ENCODE peak calls at places on chromosomes 11 and 22, in eight cellular contexts. P is coronary artery, G is HCT116, W is thoracic aorta, S is hepatocyte, I is BE2C, F is tibial nerve, A is upper lobe of right lung. J is an unnamed sample.

GRCh38 chr11:11268119-11268518 is 84.9 kb downstream of the CSNK2A3 start:
- DNase-seq in P (no peak), G (no peak), W (no peak), S (no peak), I (no peak), F (no peak), A (no peak), J (no peak)

GRCh38 chr11:93000511-93001476 is 31.3 kb downstream of the MTNR1B start:
- DNase-seq in P (no peak), G (peak), W (no peak), S (no peak), I (peak), F (no peak), A (no peak), J (peak)

GRCh38 chr22:45503071-45503815 is 560 bp downstream of the FBLN1 start:
- DNase-seq in P (no peak), G (no peak), W (no peak), S (no peak), I (no peak), F (no peak), A (no peak), J (no peak)

GRCh38 chr22:39630721-39631120 is 60.2 kb downstream of the CACNA1I start:
- DNase-seq in P (no peak), G (no peak), W (no peak), S (no peak), I (no peak), F (no peak), A (no peak), J (no peak)

GRCh38 chr11:129283141-129283540 is 91.0 kb upstream of the ARHGAP32 start:
- DNase-seq in P (no peak), G (peak), W (no peak), S (peak), I (no peak), F (no peak), A (no peak), J (no peak)

GRCh38 chr22:48121984-48122383 is 1359.5 kb downstream of the TBC1D22A start:
- DNase-seq in P (no peak), G (no peak), W (no peak), S (no peak), I (no peak), F (no peak), A (no peak), J (no peak)

GRCh38 chr11:36265793-36266628 is 23.2 kb downstream of the COMMD9 start:
- DNase-seq in P (no peak), G (peak), W (no peak), S (peak), I (peak), F (peak), A (peak), J (peak)

GRCh38 chr11:11472096-11472495 is 119.0 kb upstream of the CSNK2A3 start:
- DNase-seq in P (no peak), G (no peak), W (no peak), S (no peak), I (peak), F (no peak), A (no peak), J (no peak)

GRCh38 chr11:93216511-93217121 is 18.8 kb upstream of the SLC36A4 start:
- DNase-seq in P (no peak), G (no peak), W (no peak), S (no peak), I (no peak), F (no peak), A (no peak), J (no peak)

GRCh38 chr11:106304274-106304673 is 226.8 kb downstream of the AASDHPPT start:
- DNase-seq in P (no peak), G (no peak), W (no peak), S (no peak), I (no peak), F (no peak), A (no peak), J (peak)

GRCh38 chr22:29030016-29030617 is 31.5 kb downstream of the C22orf31 start:
- DNase-seq in P (no peak), G (peak), W (no peak), S (no peak), I (no peak), F (no peak), A (no peak), J (peak)

GRCh38 chr11:88100161-88100560 is 75.1 kb downstream of the RAB38 start:
- DNase-seq in P (no peak), G (no peak), W (no peak), S (no peak), I (no peak), F (no peak), A (no peak), J (peak)

GRCh38 chr11:101618691-101619090 is 34.9 kb upstream of the TRPC6 start:
- DNase-seq in P (no peak), G (no peak), W (no peak), S (no peak), I (no peak), F (no peak), A (no peak), J (peak)

GRCh38 chr22:46041642-46042041 is 64.7 kb upstream of the WNT7B start:
- DNase-seq in P (peak), G (no peak), W (no peak), S (no peak), I (no peak), F (no peak), A (no peak), J (no peak)

GRCh38 chr22:30609260-30610185 is 2.5 kb downstream of the TCN2 start:
- DNase-seq in P (no peak), G (no peak), W (no peak), S (peak), I (no peak), F (peak), A (no peak), J (peak)

GRCh38 chr11:103844327-103845215 is 191.9 kb upstream of the DDI1 start:
- DNase-seq in P (no peak), G (no peak), W (no peak), S (no peak), I (no peak), F (no peak), A (no peak), J (no peak)

GRCh38 chr11:10600570-10601248 is 32.2 kb upstream of the LYVE1 start:
- DNase-seq in P (no peak), G (no peak), W (no peak), S (no peak), I (no peak), F (no peak), A (no peak), J (no peak)

GRCh38 chr11:75499423-75500305 is 26.1 kb downstream of the GDPD5 start:
- DNase-seq in P (no peak), G (no peak), W (no peak), S (no peak), I (no peak), F (peak), A (no peak), J (peak)

GRCh38 chr11:18723991-18724390 is 2.0 kb downstream of the IGSF22 start:
- DNase-seq in P (no peak), G (no peak), W (no peak), S (no peak), I (no peak), F (no peak), A (no peak), J (no peak)

GRCh38 chr22:22890085-22890484 is 2.5 kb downstream of the IGLL5 start:
- DNase-seq in P (no peak), G (no peak), W (no peak), S (no peak), I (no peak), F (no peak), A (no peak), J (no peak)
- TF ChIP-seq CTCF in P (no peak), G (no peak), W (no peak), S (no peak), I (no peak), F (no peak), A (no peak), J (no peak)

GRCh38 chr11:46345131-46345597 is 2.1 kb upstream of the DGKZ start:
- DNase-seq in P (no peak), G (no peak), W (no peak), S (no peak), I (no peak), F (no peak), A (peak), J (no peak)
- H3K4me3 ChIP-seq in P (peak), G (no peak), W (peak), S (no peak), I (no peak), F (peak), A (peak), J (no peak)

GRCh38 chr11:46445887-46446286 is 54.3 kb upstream of the CHRM4 start:
- DNase-seq in P (no peak), G (no peak), W (no peak), S (no peak), I (no peak), F (no peak), A (no peak), J (no peak)

GRCh38 chr11:46447544-46447943 is 56.0 kb upstream of the CHRM4 start:
- DNase-seq in P (no peak), G (no peak), W (no peak), S (no peak), I (no peak), F (no peak), A (no peak), J (no peak)

GRCh38 chr11:46444305-46444704 is 52.7 kb upstream of the CHRM4 start:
- DNase-seq in P (no peak), G (no peak), W (no peak), S (no peak), I (no peak), F (no peak), A (no peak), J (peak)

GRCh38 chr11:46445192-46445591 is 53.6 kb upstream of the CHRM4 start:
- DNase-seq in P (no peak), G (no peak), W (no peak), S (no peak), I (no peak), F (no peak), A (no peak), J (no peak)

GRCh38 chr11:46446343-46446751 is 54.8 kb upstream of the CHRM4 start:
- DNase-seq in P (no peak), G (no peak), W (no peak), S (peak), I (no peak), F (no peak), A (no peak), J (peak)
- TF ChIP-seq CTCF in P (no peak), G (no peak), W (no peak), S (peak), I (peak), F (no peak), A (peak), J (peak)

DNA sequence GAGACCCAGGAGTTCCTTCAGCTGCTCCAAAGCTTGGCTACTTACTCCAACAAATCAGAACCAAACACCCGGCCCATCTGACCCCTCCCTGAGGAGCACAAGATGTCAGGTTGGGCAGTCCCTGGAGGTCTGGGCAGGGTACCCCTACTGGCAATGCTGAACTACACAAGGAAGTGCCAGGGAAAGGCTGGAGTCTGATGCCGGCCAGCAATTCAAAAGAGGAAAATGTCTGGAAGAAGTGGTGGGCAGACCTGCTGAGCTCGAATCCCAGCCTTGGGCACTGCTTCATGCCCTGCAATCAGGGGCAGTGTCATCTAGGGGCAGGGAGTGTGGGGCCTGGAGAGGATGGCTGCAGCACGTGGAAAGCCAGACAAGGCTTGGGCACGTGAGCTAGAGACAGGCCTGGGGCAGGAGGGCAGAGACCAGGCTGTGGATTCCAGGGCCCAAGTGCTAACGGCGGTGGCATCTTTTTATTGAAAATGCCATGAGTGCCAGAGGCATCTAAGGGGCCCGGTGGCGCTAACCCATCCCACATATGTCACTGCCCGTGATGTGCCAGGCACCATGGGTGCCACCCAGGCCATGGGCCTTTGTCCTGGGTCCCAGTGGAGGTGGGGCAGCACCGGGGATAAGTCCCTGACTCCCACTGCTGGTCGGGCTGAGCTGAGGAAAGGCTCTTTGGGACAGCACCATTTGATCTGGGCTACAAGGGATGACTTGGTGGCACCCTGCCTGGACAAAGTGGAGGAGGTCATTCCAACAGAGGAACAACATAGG is 97.9 kb upstream of the PITPNB start:
- DNase-seq in P (no peak), G (no peak), W (no peak), S (no peak), I (peak), F (no peak), A (peak), J (no peak)
- H3K4me3 ChIP-seq in P (no peak), G (no peak), W (no peak), S (no peak), I (no peak), F (no peak), A (no peak), J (no peak)

DNA sequence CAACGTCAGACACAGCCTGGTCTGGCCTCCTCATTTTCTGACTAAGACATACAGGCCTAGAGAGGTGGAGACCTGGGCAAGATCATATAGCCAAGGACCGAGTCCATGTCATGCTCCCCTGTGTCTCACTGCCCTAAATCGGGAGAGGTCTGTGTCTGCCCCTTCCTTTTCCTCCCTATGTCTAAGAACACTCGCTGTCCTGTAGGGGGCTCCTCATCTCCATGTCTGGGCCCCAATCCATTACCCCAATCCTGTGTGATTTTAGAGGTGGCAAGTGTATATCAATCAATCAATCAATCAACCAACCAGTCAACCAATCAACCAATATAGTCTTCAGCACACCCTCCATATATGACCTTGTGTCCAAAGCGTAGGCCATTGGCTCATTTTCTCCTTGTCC is 125.7 kb downstream of the KIRREL3 start:
- DNase-seq in P (no peak), G (no peak), W (no peak), S (no peak), I (no peak), F (no peak), A (no peak), J (no peak)
- TF ChIP-seq CTCF in P (no peak), G (no peak), W (no peak), S (no peak), I (peak), F (no peak), A (no peak), J (peak)

GRCh38 chr22:24432059-24432853 is 4.9 kb downstream of the ADORA2A start:
- DNase-seq in P (no peak), G (no peak), W (no peak), S (peak), I (peak), F (no peak), A (peak), J (peak)
- H3K4me3 ChIP-seq in P (no peak), G (no peak), W (no peak), S (no peak), I (peak), F (no peak), A (no peak), J (no peak)

GRCh38 chr11:124745835-124746620 is 6.0 kb downstream of the VSIG2 start:
- DNase-seq in P (no peak), G (no peak), W (no peak), S (peak), I (no peak), F (no peak), A (no peak), J (no peak)
- TF ChIP-seq CTCF in P (no peak), G (peak), W (no peak), S (peak), I (no peak), F (no peak), A (no peak), J (peak)

GRCh38 chr11:57513446-57513795 is 2.1 kb downstream of the SLC43A1 start:
- DNase-seq in P (no peak), G (no peak), W (no peak), S (no peak), I (no peak), F (no peak), A (no peak), J (no peak)
- H3K4me3 ChIP-seq in P (peak), G (no peak), W (no peak), S (no peak), I (peak), F (no peak), A (no peak), J (no peak)

DNA sequence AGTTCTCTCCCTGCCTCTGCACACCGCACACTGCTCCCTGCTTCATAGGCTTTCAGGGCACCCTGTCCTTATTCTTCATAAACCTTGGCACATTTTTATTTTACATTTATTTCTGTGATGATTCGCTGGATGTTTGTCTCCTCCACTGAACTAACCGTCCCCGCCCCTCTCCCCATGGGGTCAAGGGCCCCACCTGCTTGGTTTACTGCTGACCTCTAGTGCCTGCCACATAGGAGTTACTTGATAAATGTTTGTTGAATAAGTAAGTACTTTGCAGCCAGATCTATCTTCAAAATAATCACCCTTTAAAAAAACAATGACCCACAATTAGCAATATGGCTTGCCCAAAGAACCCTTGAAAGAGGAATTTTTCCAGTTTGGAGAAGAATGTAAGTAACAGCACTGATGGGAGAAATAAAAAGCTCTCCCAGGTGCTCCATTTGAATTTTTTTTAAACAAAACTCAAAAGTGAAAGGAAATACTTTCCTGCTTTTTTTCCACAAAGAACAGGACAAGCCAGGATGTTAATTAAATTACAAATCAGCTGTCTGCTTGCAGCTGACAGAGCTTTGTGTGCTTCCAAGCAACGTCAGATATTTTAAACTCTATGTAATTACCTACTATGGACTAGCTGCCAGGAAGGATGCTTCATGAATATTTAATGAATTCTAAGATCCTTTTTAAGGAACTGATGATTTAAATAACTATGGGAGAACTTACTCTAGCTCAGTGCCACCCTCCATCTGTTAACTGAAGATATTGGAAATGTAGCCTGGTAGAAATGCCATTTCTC is 1083.6 kb downstream of the DLG2 start:
- DNase-seq in P (no peak), G (no peak), W (no peak), S (no peak), I (peak), F (no peak), A (no peak), J (no peak)
- TF ChIP-seq CTCF in P (no peak), G (no peak), W (no peak), S (no peak), I (no peak), F (no peak), A (no peak), J (no peak)

GRCh38 chr11:17208257-17208999 is 642 bp upstream of the PIK3C2A start:
- DNase-seq in P (no peak), G (peak), W (no peak), S (peak), I (peak), F (peak), A (no peak), J (peak)
- H3K4me3 ChIP-seq in P (peak), G (peak), W (peak), S (peak), I (peak), F (peak), A (peak), J (peak)

J was measured in AG10803.